ENCODE peak calls at places on chromosomes 11 and 22, in five cellular contexts. W is endothelial cell of umbilical vein, P is HCT116, C is A549, B is SK-N-SH. Y is an unnamed sample.

GRCh38 chr11:62193954-62194353 is 3.9 kb downstream of the SCGB1D1 start:
- DNase-seq in P (no peak), W (no peak), C (no peak), B (no peak), Y (peak)

GRCh38 chr22:20567371-20567847 is 60.0 kb downstream of the MED15 start:
- DNase-seq in C (peak), W (no peak), B (no peak), P (no peak), Y (no peak)

GRCh38 chr11:93765551-93765950 is 18.5 kb upstream of the MED17 start:
- DNase-seq in B (no peak), C (no peak), P (no peak), W (no peak), Y (no peak)

GRCh38 chr11:69435161-69435990 is 46.1 kb upstream of the LINC01488 start:
- DNase-seq in W (no peak), P (no peak), B (no peak), C (no peak), Y (peak)

GRCh38 chr22:43994416-43994815 is 29.7 kb upstream of the PARVB start:
- DNase-seq in W (no peak), B (no peak), C (no peak), P (no peak), Y (no peak)

GRCh38 chr22:23282986-23283385 is 102.7 kb downstream of the BCR start:
- DNase-seq in W (no peak), P (no peak), C (no peak), B (no peak), Y (no peak)

GRCh38 chr11:68372625-68373024 is 60.2 kb downstream of the LRP5 start:
- DNase-seq in W (no peak), P (no peak), B (no peak), C (no peak), Y (no peak)

GRCh38 chr22:27193636-27194035 is 536.2 kb downstream of the MIAT start:
- DNase-seq in B (no peak), C (no peak), P (no peak), W (no peak), Y (no peak)

GRCh38 chr22:45632791-45633515 is 38.7 kb upstream of the ATXN10 start:
- DNase-seq in B (no peak), P (no peak), C (no peak), W (peak), Y (no peak)

GRCh38 chr11:2142762-2143202 is 3.6 kb upstream of the IGF2 start:
- DNase-seq in P (no peak), C (no peak), W (no peak), B (no peak), Y (no peak)

GRCh38 chr11:70158201-70158600 is 44.9 kb upstream of the FADD start:
- DNase-seq in W (no peak), C (peak), P (peak), B (peak), Y (peak)

GRCh38 chr11:75733346-75734107 is 15.9 kb downstream of the MOGAT2 start:
- DNase-seq in P (no peak), B (peak), C (no peak), W (no peak), Y (no peak)

GRCh38 chr22:42317691-42318547 is 47.5 kb upstream of the TCF20 start:
- DNase-seq in C (no peak), B (peak), P (no peak), W (no peak), Y (no peak)

GRCh38 chr22:29106839-29107238 is 34.0 kb downstream of the KREMEN1 start:
- DNase-seq in B (no peak), C (no peak), W (peak), P (no peak), Y (no peak)

GRCh38 chr22:29109853-29110252 is 37.0 kb downstream of the KREMEN1 start:
- DNase-seq in W (no peak), P (no peak), B (no peak), C (no peak), Y (no peak)

GRCh38 chr22:29110946-29111345 is 38.1 kb downstream of the KREMEN1 start:
- DNase-seq in C (no peak), W (no peak), B (no peak), P (no peak), Y (no peak)

GRCh38 chr22:29105468-29105867 is 32.6 kb downstream of the KREMEN1 start:
- DNase-seq in W (no peak), C (no peak), P (no peak), B (no peak), Y (no peak)

DNA sequence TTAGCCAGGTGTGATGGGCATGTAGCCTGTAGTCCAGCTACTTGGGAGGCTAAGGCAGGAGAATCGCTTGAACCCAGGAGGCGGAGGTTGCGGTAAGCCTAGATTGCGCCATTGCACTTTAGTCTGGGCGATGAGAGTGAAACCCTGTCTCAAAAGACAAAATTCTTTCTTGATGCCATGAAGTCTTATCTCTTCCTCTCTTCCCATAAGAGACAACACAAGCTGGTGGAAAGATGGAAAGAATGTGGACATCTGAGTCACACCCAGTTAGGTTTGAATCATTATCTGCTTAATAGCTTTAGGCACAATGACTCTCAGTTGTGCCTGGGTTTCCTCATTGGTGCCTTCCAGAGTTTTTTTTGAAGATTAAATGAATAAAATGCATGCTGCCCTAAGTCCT is 35.3 kb downstream of the KREMEN1 start:
- DNase-seq in W (no peak), C (peak), P (peak), B (no peak), Y (no peak)
- TF ChIP-seq CTCF in W (no peak), C (no peak), P (no peak), B (no peak), Y (no peak)

GRCh38 chr11:33344611-33345010 is 87.4 kb downstream of the HIPK3 start:
- DNase-seq in P (no peak), B (no peak), C (peak), W (no peak), Y (peak)
- TF ChIP-seq MAX in P (no peak), B (no peak), C (no peak), W (no peak), Y (no peak)

GRCh38 chr11:65479184-65480145 is 19.4 kb upstream of the MALAT1 start:
- DNase-seq in W (peak), P (no peak), C (peak), B (peak), Y (peak)
- H3K4me3 ChIP-seq in W (no peak), P (no peak), C (no peak), B (peak), Y (no peak)

GRCh38 chr11:26048271-26048670 is 283.7 kb upstream of the ANO3 start:
- DNase-seq in B (no peak), C (no peak), P (no peak), W (no peak), Y (no peak)
- TF ChIP-seq CTCF in B (no peak), C (no peak), P (no peak), W (no peak), Y (no peak)